ENCODE peak calls at places on chromosomes 6 and 20, in eight cellular contexts. N is adrenal gland; J is NCI-H2227 treated with DMSO at 0.1 percent for 48 hours; O is NB4; V is Right ventricle myocardium superior; A is right cardiac atrium; C is pulmonary artery endothelial cell; Q is naive thymus-derived CD8-positive, alpha-beta T cell. M is an unnamed sample.

GRCh38 chr20:36847009-36847709 is 28.8 kb upstream of the TLDC2 start:
- DNase-seq in N (peak; percentile 88), J (no peak), O (no peak), V (peak; percentile 86), A (peak; percentile 89), C (no peak), Q (no peak), M (peak; percentile 86)

GRCh38 chr6:163872335-163872734 is 457.8 kb downstream of the QKI start:
- DNase-seq in N (no peak), J (no peak), O (no peak), V (no peak), A (no peak), C (no peak), Q (no peak), M (no peak)

GRCh38 chr20:43750774-43751166 is 24.0 kb upstream of the GTSF1L start:
- DNase-seq in N (no peak), J (no peak), O (no peak), V (no peak), A (no peak), C (no peak), Q (no peak), M (no peak)

GRCh38 chr6:16737926-16738325 is 23.3 kb downstream of the ATXN1 start:
- DNase-seq in N (no peak), J (no peak), O (no peak), V (no peak), A (no peak), C (no peak), Q (no peak), M (no peak)

GRCh38 chr20:50163570-50164317 is 10.2 kb upstream of the PEDS1 start:
- DNase-seq in N (no peak), J (no peak), O (no peak), V (peak; percentile 72), A (peak; percentile 69), C (no peak), Q (no peak), M (peak; percentile 80)

GRCh38 chr20:6704132-6704861 is 63.2 kb upstream of the BMP2 start:
- DNase-seq in N (no peak), J (no peak), O (no peak), V (no peak), A (no peak), C (no peak), Q (no peak), M (no peak)

GRCh38 chr20:20143646-20144045 is 91.3 kb downstream of the CFAP61 start:
- DNase-seq in N (no peak), J (no peak), O (no peak), V (no peak), A (no peak), C (no peak), Q (no peak), M (no peak)

GRCh38 chr6:18997375-18997826 is 610.3 kb downstream of the RNF144B start:
- DNase-seq in N (no peak), J (no peak), O (peak; percentile 64), V (no peak), A (no peak), C (peak; percentile 3), Q (no peak), M (no peak)

GRCh38 chr6:3789018-3789895 is 37.7 kb upstream of the PXDC1 start:
- DNase-seq in N (no peak), J (no peak), O (no peak), V (no peak), A (no peak), C (no peak), Q (no peak), M (no peak)

GRCh38 chr6:154901856-154902552 is 93.1 kb upstream of the TIAM2 start:
- DNase-seq in N (no peak), J (no peak), O (no peak), V (no peak), A (no peak), C (no peak), Q (no peak), M (no peak)

GRCh38 chr6:54990001-54990400 is 143.4 kb downstream of the FAM83B start:
- DNase-seq in N (no peak), J (no peak), O (no peak), V (no peak), A (no peak), C (no peak), Q (no peak), M (no peak)

GRCh38 chr6:143187173-143187908 is 126.7 kb downstream of the AIG1 start:
- DNase-seq in N (peak; percentile 82), J (no peak), O (no peak), V (no peak), A (no peak), C (no peak), Q (no peak), M (no peak)

GRCh38 chr6:46419576-46420002 is 71.7 kb downstream of the RCAN2 start:
- DNase-seq in N (peak; percentile 57), J (peak; percentile 27), O (peak; percentile 64), V (no peak), A (no peak), C (peak; percentile 36), Q (no peak), M (no peak)

GRCh38 chr20:49323622-49324238 is 45.9 kb upstream of the ZNFX1 start:
- DNase-seq in N (peak; percentile 28), J (peak; percentile 7), O (peak; percentile 70), V (no peak), A (no peak), C (peak; percentile 92), Q (no peak), M (no peak)

GRCh38 chr6:136235233-136235564 is 14.9 kb downstream of the MTFR2 start:
- DNase-seq in N (no peak), J (no peak), O (no peak), V (no peak), A (no peak), C (no peak), Q (no peak), M (no peak)

GRCh38 chr6:33585403-33586107 is 5.5 kb upstream of the BAK1 start:
- DNase-seq in N (peak; percentile 68), J (peak; percentile 68), O (peak; percentile 87), V (peak; percentile 90), A (peak; percentile 91), C (no peak), Q (peak; percentile 76), M (peak; percentile 88)

GRCh38 chr6:95802978-95803377 is 212.8 kb upstream of the FUT9 start:
- DNase-seq in N (no peak), J (no peak), O (no peak), V (no peak), A (no peak), C (no peak), Q (no peak), M (no peak)

GRCh38 chr6:137765044-137765443 is 102.0 kb upstream of the TNFAIP3 start:
- DNase-seq in N (no peak), J (no peak), O (no peak), V (no peak), A (no peak), C (no peak), Q (no peak), M (no peak)

GRCh38 chr6:44178424-44179071 is 19.9 kb downstream of the CAPN11 start:
- DNase-seq in N (no peak), J (no peak), O (no peak), V (no peak), A (no peak), C (no peak), Q (no peak), M (no peak)

GRCh38 chr6:103507052-103507451 is 1352.7 kb downstream of the HACE1 start:
- DNase-seq in N (no peak), J (no peak), O (no peak), V (no peak), A (no peak), C (no peak), Q (no peak), M (no peak)

GRCh38 chr6:163652328-163652727 is 237.8 kb downstream of the QKI start:
- DNase-seq in N (no peak), J (no peak), O (no peak), V (no peak), A (no peak), C (no peak), Q (no peak), M (no peak)

GRCh38 chr6:159038914-159039884 is 5.6 kb downstream of the TAGAP start:
- DNase-seq in N (no peak), J (no peak), O (peak; percentile 98), V (no peak), A (no peak), C (no peak), Q (no peak), M (peak; percentile 68)

GRCh38 chr6:119683022-119683421 is 333.5 kb upstream of the MAN1A1 start:
- DNase-seq in N (no peak), J (no peak), O (no peak), V (no peak), A (no peak), C (no peak), Q (no peak), M (no peak)